ENCODE peak calls at places on chromosome X, in seven cellular contexts. W, Z, T, R, E, J and O are unnamed samples.

GRCh38 chrX:80489166-80489565 is 68.9 kb downstream of the TENT5D start:
- DNase-seq in T (no peak), Z (no peak), W (no peak), R (no peak), J (no peak), E (no peak), O (no peak)

GRCh38 chrX:39766085-39766726 is 331.6 kb downstream of the BCOR start:
- DNase-seq in T (no peak), E (no peak), W (no peak), Z (no peak), R (no peak), J (no peak), O (no peak)

GRCh38 chrX:132218100-132218807 is 993 bp downstream of the RAP2C start:
- DNase-seq in Z (peak; percentile 77), T (peak; percentile 84), R (peak; percentile 36), W (peak; percentile 52), J (peak; percentile 73), E (peak; percentile 89), O (peak; percentile 91)

GRCh38 chrX:77014655-77015377 is 432.4 kb upstream of the FGF16 start:
- DNase-seq in T (peak; percentile 81), J (no peak), R (peak; percentile 73), Z (peak; percentile 7), E (no peak), W (no peak), O (no peak)

GRCh38 chrX:17413228-17413627 is 38.2 kb downstream of the NHS start:
- DNase-seq in Z (no peak), T (no peak), E (peak; percentile 80), R (no peak), J (peak; percentile 0), W (no peak), O (no peak)

GRCh38 chrX:74325130-74326059 is 21.4 kb downstream of the ZCCHC13 start:
- DNase-seq in E (no peak), Z (no peak), R (peak; percentile 33), T (peak; percentile 59), J (no peak), W (no peak), O (no peak)

GRCh38 chrX:149073464-149073863 is 431.6 kb downstream of the IDS start:
- DNase-seq in Z (no peak), E (peak; percentile 3), T (no peak), R (no peak), J (no peak), W (no peak), O (no peak)

GRCh38 chrX:44068043-44068442 is 94.9 kb upstream of the NDP start:
- DNase-seq in E (no peak), J (no peak), T (no peak), Z (no peak), W (no peak), R (no peak), O (no peak)

GRCh38 chrX:109886122-109886761 is 116.7 kb upstream of the TMEM164 start:
- DNase-seq in E (peak; percentile 62), T (peak; percentile 55), W (peak; percentile 4), Z (no peak), R (peak; percentile 12), J (no peak), O (no peak)

GRCh38 chrX:47556045-47556623 is 4.9 kb upstream of the ARAF start:
- DNase-seq in Z (peak; percentile 84), R (peak; percentile 86), T (peak; percentile 78), W (peak; percentile 81), E (peak; percentile 93), J (peak; percentile 70), O (peak; percentile 81)